ENCODE peak calls at places on chromosomes 6 and 20, in five cellular contexts. I, R, H, M and S are unnamed samples.

GRCh38 chr6:379367-380181 is 12.0 kb upstream of the IRF4 start:
- DNase-seq in H (no peak), M (no peak), I (no peak), R (no peak), S (no peak)

GRCh38 chr6:53282741-53283140 is 66.0 kb downstream of the ELOVL5 start:
- DNase-seq in H (no peak), R (no peak), I (no peak), M (no peak), S (no peak)

GRCh38 chr6:36912583-36912982 is 26.8 kb downstream of the C6orf89 start:
- DNase-seq in R (peak), H (no peak), M (peak), I (peak), S (no peak)

GRCh38 chr6:53410508-53411258 is 61.9 kb upstream of the ELOVL5 start:
- DNase-seq in R (peak), M (no peak), I (peak), H (no peak), S (peak)

GRCh38 chr6:170210651-170211403 is 80.1 kb downstream of the DLL1 start:
- DNase-seq in R (no peak), H (no peak), I (no peak), M (no peak), S (no peak)

GRCh38 chr20:41509801-41510200 is 108.4 kb downstream of the CHD6 start:
- DNase-seq in H (peak), M (peak), I (no peak), R (peak), S (peak)

GRCh38 chr6:90605749-90606344 is 19.0 kb upstream of the MAP3K7 start:
- DNase-seq in H (no peak), I (no peak), M (no peak), R (no peak), S (no peak)

GRCh38 chr6:163764565-163764964 is 350.0 kb downstream of the QKI start:
- DNase-seq in R (no peak), I (no peak), M (no peak), H (no peak), S (no peak)

GRCh38 chr6:143372199-143372882 is 78.2 kb downstream of the ADAT2 start:
- DNase-seq in H (no peak), I (no peak), M (no peak), R (no peak), S (no peak)

GRCh38 chr6:109297719-109298118 is 84.5 kb downstream of the CD164 start:
- DNase-seq in M (no peak), H (no peak), R (no peak), I (no peak), S (no peak)